ENCODE peak calls at places on chromosomes 11 and 22, in four cellular contexts. T is upper lobe of right lung, H is Panc1, Z is foreskin keratinocyte. O is an unnamed sample.

GRCh38 chr11:123202155-123202714 is 7.2 kb upstream of the CLMP start:
- DNase-seq in T (no peak), H (no peak), Z (no peak), O (no peak)

GRCh38 chr11:65225284-65226102 is 36.3 kb upstream of the POLA2 start:
- DNase-seq in T (peak; percentile 79), H (peak; percentile 27), Z (peak; percentile 66), O (peak; percentile 33)

GRCh38 chr11:4455439-4455838 is 6.3 kb downstream of the OR52K2 start:
- DNase-seq in T (no peak), H (no peak), Z (no peak), O (no peak)

GRCh38 chr11:24478718-24479117 is 18.1 kb upstream of the LUZP2 start:
- DNase-seq in T (no peak), H (no peak), Z (peak; percentile 39), O (no peak)

GRCh38 chr11:13311570-13311969 is 34.0 kb downstream of the BMAL1 start:
- DNase-seq in T (no peak), H (no peak), Z (peak; percentile 83), O (no peak)

GRCh38 chr11:82547163-82547560 is 186.5 kb downstream of the FAM181B start:
- DNase-seq in T (no peak), H (no peak), Z (no peak), O (no peak)

GRCh38 chr22:24101966-24102365 is 79.3 kb upstream of the SUSD2 start:
- DNase-seq in T (peak; percentile 34), H (no peak), Z (no peak), O (no peak)

GRCh38 chr11:36748856-36749255 is 150.8 kb upstream of the RAG2 start:
- DNase-seq in T (no peak), H (no peak), Z (no peak), O (no peak)

GRCh38 chr11:73350908-73351636 is 25.1 kb upstream of the RELT start:
- DNase-seq in T (no peak), H (peak; percentile 48), Z (peak; percentile 46), O (no peak)

GRCh38 chr22:34885852-34886251 is 180.1 kb upstream of the ISX start:
- DNase-seq in T (no peak), H (no peak), Z (peak; percentile 72), O (no peak)

GRCh38 chr11:61516675-61517516 is 8.3 kb downstream of the LRRC10B start:
- DNase-seq in T (no peak), H (peak; percentile 24), Z (no peak), O (no peak)

GRCh38 chr22:42376721-42377177 is 55.5 kb downstream of the NFAM1 start:
- DNase-seq in T (peak; percentile 82), H (no peak), Z (no peak), O (no peak)

GRCh38 chr22:46092646-46093410 is 57.5 kb upstream of the PPARA start:
- DNase-seq in T (no peak), H (no peak), Z (no peak), O (no peak)

GRCh38 chr11:63589000-63589399 is 25.2 kb downstream of the PLAAT3 start:
- DNase-seq in T (no peak), H (no peak), Z (no peak), O (no peak)

GRCh38 chr11:17747131-17747955 is 12.8 kb downstream of the KCNC1 start:
- DNase-seq in T (peak; percentile 48), H (no peak), Z (no peak), O (no peak)

GRCh38 chr11:107713009-107713408 is 1.2 kb upstream of the SLN start:
- DNase-seq in T (no peak), H (no peak), Z (no peak), O (no peak)

GRCh38 chr22:35076648-35077047 is 10.7 kb downstream of the ISX start:
- DNase-seq in T (no peak), H (no peak), Z (no peak), O (no peak)

GRCh38 chr11:123145220-123145619 is 49.8 kb downstream of the CLMP start:
- DNase-seq in T (peak; percentile 68), H (peak; percentile 72), Z (peak; percentile 67), O (peak; percentile 37)

GRCh38 chr11:58043379-58043778 is 12.6 kb downstream of the OR6Q1 start:
- DNase-seq in T (no peak), H (no peak), Z (no peak), O (no peak)

GRCh38 chr11:65355013-65355775 is 643 bp downstream of the TIGD3 start:
- DNase-seq in T (peak; percentile 76), H (no peak), Z (no peak), O (no peak)

GRCh38 chr11:132982769-132983168 is 549.5 kb downstream of the OPCML start:
- DNase-seq in T (no peak), H (no peak), Z (no peak), O (no peak)

GRCh38 chr11:73154178-73154577 is 12.1 kb upstream of the FCHSD2 start:
- DNase-seq in T (no peak), H (no peak), Z (no peak), O (no peak)

GRCh38 chr11:95924414-95924760 is 480 bp upstream of the MTMR2 start:
- DNase-seq in T (no peak), H (no peak), Z (peak; percentile 39), O (no peak)

GRCh38 chr11:62201376-62201775 is 7.1 kb upstream of the SCGB2A1 start:
- DNase-seq in T (no peak), H (no peak), Z (peak; percentile 41), O (peak; percentile 6)

GRCh38 chr11:82823635-82824614 is 76.3 kb downstream of the PRCP start:
- DNase-seq in T (no peak), H (no peak), Z (no peak), O (no peak)

GRCh38 chr22:20656516-20656901 is 117.4 kb upstream of the SERPIND1 start:
- DNase-seq in T (no peak), H (no peak), Z (no peak), O (no peak)

GRCh38 chr11:92717240-92717639 is 252.2 kb upstream of the MTNR1B start:
- DNase-seq in T (no peak), H (no peak), Z (peak; percentile 47), O (no peak)

GRCh38 chr22:38792833-38793232 is 1.1 kb downstream of the DNAL4 start:
- DNase-seq in T (no peak), H (no peak), Z (peak; percentile 56), O (peak; percentile 14)

GRCh38 chr11:115391598-115391997 is 112.6 kb downstream of the CADM1 start:
- DNase-seq in T (no peak), H (no peak), Z (no peak), O (no peak)

GRCh38 chr11:109166441-109166840 is 255.5 kb upstream of the C11orf87 start:
- DNase-seq in T (no peak), H (no peak), Z (no peak), O (no peak)

GRCh38 chr22:37998543-37998942 is 14.2 kb upstream of the SOX10 start:
- DNase-seq in T (no peak), H (no peak), Z (peak; percentile 52), O (no peak)

GRCh38 chr11:128400382-128401203 is 186.8 kb downstream of the ETS1 start:
- DNase-seq in T (no peak), H (no peak), Z (no peak), O (no peak)